ENCODE peak calls at places on chromosomes 13 and 19, in seven cellular contexts. G is A549; U is mucosa of descending colon; V is CD8-positive, alpha-beta memory T cell; Y is Peyer's patch; Z is astrocyte; M is thyroid gland. T is an unnamed sample.

GRCh38 chr13:23966691-23967615 is 69.7 kb upstream of the C1QTNF9B start:
- DNase-seq in U (peak; percentile 42), V (peak; percentile 50), G (no peak), M (no peak), Y (no peak), Z (no peak), T (peak; percentile 82)

GRCh38 chr19:28881616-28882015 is 331.3 kb downstream of the UQCRFS1 start:
- DNase-seq in G (no peak), Z (no peak), M (no peak), U (no peak), Y (no peak), V (no peak), T (no peak)

GRCh38 chr13:32323912-32324311 is 8.6 kb downstream of the BRCA2 start:
- DNase-seq in G (no peak), M (no peak), Y (no peak), V (no peak), U (no peak), Z (peak; percentile 77), T (no peak)

GRCh38 chr19:53394522-53394973 is 401 bp upstream of the ZNF765 start:
- DNase-seq in G (no peak), Z (peak; percentile 53), U (no peak), Y (no peak), M (peak; percentile 45), V (no peak), T (no peak)

GRCh38 chr13:28533049-28533436 is 38.1 kb upstream of the FLT1 start:
- DNase-seq in V (no peak), Z (no peak), G (no peak), M (no peak), U (no peak), Y (no peak), T (no peak)

GRCh38 chr13:27583645-27584044 is 36.7 kb downstream of the LNX2 start:
- DNase-seq in Y (no peak), G (no peak), M (no peak), U (no peak), Z (peak; percentile 17), V (peak; percentile 21), T (no peak)

GRCh38 chr19:13920940-13921744 is 15.1 kb downstream of the CC2D1A start:
- DNase-seq in G (peak; percentile 76), V (no peak), Y (no peak), M (no peak), Z (peak; percentile 41), U (no peak), T (no peak)

GRCh38 chr19:47239610-47240296 is 8.8 kb upstream of the BBC3 start:
- DNase-seq in G (no peak), M (peak; percentile 27), Y (peak; percentile 55), Z (peak; percentile 47), V (peak; percentile 71), U (peak; percentile 26), T (peak; percentile 65)

GRCh38 chr19:5150331-5150901 is 181.5 kb downstream of the KDM4B start:
- DNase-seq in U (no peak), V (no peak), G (no peak), Y (peak; percentile 42), M (no peak), Z (no peak), T (no peak)

GRCh38 chr13:105672911-105673310 is 862.6 kb downstream of the EFNB2 start:
- DNase-seq in M (no peak), U (no peak), G (no peak), V (no peak), Y (no peak), Z (no peak), T (no peak)

GRCh38 chr13:114054830-114055439 is 77.5 kb downstream of the RASA3 start:
- DNase-seq in Z (no peak), G (no peak), M (no peak), Y (no peak), U (no peak), V (no peak), T (no peak)

GRCh38 chr19:2944403-2944774 is 382 bp downstream of the ZNF77 start:
- DNase-seq in U (no peak), V (no peak), Z (no peak), G (no peak), Y (no peak), M (no peak), T (no peak)

GRCh38 chr13:59312776-59313175 is 851.0 kb downstream of the DIAPH3 start:
- DNase-seq in U (no peak), Z (no peak), V (no peak), M (no peak), G (no peak), Y (no peak), T (no peak)

GRCh38 chr19:2477141-2477710 is 1.3 kb downstream of the GADD45B start:
- DNase-seq in G (no peak), U (peak; percentile 66), M (peak; percentile 54), Z (no peak), Y (peak; percentile 79), V (no peak), T (no peak)

GRCh38 chr13:82634946-82635345 is 1247.3 kb downstream of the SLITRK1 start:
- DNase-seq in Y (no peak), V (no peak), M (no peak), Z (no peak), G (no peak), U (no peak), T (no peak)

GRCh38 chr19:31831421-31831820 is 482.2 kb upstream of the TSHZ3 start:
- DNase-seq in M (no peak), G (no peak), U (no peak), V (no peak), Y (no peak), Z (no peak), T (no peak)

DNA sequence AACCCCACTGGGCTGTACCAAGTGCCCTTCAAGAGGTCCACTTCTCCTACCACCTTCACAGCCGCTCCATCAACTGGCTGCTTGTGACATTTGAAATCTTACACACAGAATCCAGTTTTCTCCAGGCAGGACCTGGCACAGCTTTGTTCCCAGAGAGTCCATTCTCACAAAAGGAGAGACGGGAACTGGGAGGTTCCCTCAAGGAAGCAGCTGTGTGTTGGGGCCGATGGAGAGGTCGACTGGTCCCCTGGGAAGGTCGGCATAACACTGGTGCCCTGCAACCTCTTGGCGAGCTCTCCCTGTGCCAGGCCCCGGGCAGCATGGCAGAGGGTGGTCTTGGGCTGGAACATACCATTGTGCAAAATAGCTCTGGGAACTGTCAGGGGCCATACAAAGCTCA is 21.5 kb downstream of the ELL start:
- DNase-seq in G (no peak), U (no peak), Z (no peak), Y (no peak), M (no peak), V (no peak), T (no peak)
- H3K4me1 ChIP-seq in G (peaks cover 27% of the 10 kb centered on the region), U (peaks cover 64% of the 10 kb centered on the region), Z (peaks cover 17% of the 10 kb centered on the region), Y (peaks cover 98% of the 10 kb centered on the region), M (peaks cover 93% of the 10 kb centered on the region), V (peaks cover 97% of the 10 kb centered on the region), T (peaks cover 52% of the 10 kb centered on the region)

DNA sequence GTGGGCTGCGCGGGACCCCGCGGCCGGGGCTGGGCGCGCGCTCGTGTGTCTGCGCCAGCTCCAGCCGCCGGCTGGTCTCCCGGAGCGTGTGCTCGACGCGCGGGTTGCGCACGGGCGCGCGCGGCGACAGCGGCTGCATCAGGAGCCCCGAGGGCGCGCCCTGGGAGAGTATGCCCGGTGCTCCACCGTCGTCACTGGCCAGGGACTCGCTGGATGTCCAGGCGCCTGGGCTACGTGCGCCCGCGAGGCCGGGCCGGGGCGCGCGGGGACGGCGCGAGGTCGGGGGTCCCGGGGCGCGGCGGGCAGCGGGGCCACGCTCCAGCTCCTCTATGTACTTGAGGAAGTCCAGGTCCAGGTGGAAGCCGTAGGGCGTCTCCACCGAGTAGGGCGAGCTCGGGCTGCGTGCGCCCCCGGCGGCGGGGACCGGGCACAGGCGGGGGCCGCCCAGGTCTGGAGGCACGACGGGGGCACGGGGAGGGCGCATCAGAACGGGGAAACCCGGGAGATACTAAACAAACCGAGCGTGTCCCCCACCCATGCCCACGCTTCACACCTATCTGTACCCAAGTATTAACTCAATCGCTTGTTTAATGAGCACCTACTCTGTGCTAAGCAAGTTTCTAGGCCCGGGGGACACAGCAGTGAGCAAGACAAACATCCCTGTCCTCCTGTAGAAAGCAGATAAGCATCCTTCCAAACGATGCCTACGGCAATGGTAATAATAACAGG is 7.6 kb downstream of the KANK3 start:
- DNase-seq in V (no peak), U (no peak), G (peak; percentile 66), Z (no peak), M (no peak), Y (peak; percentile 58), T (no peak)
- H3K4me3 ChIP-seq in V (no peak overlapping the region), U (no peak overlapping the region), G (peak overlapping the region; percentile 56), Z (no peak overlapping the region), M (no peak overlapping the region), Y (peak overlapping the region; percentile 43), T (no peak overlapping the region)

DNA sequence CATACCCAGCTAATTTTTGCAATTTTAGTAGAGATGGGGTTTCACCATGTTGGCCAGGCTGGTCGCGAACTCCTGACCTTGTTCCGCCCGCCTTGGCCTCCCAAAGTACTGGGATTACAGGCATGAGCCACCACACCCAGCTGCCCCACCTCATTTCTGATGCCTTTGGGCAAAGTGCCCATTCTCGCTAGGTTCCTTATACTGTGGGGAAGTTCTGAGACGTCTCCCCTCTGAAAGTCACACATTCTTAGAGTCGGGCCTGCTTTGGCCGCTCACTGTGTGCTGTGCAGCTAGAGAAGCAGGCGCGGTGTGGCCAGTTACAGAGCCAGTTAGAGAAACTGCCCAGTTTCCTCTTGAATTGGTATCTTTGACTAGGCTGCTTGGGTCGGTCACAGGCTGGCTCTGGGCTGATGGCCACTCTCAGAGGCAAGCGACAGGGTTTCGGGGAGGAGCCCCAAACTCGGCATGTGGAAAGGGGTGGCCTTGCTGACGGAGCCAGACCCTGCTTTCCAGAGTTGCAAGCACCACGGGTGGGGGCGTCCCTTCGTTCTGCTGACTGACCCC is 18.0 kb downstream of the PRAM1 start:
- DNase-seq in V (no peak), U (peak; percentile 54), Z (no peak), M (no peak), G (no peak), Y (peak; percentile 39), T (no peak)
- H3K4me1 ChIP-seq in V (peaks cover 34% of the 10 kb centered on the region), U (no peaks in the 10 kb centered on the region), Z (no peaks in the 10 kb centered on the region), M (peaks cover 24% of the 10 kb centered on the region), G (no peaks in the 10 kb centered on the region), Y (no peaks in the 10 kb centered on the region), T (peaks cover 22% of the 10 kb centered on the region)

GRCh38 chr13:33870046-33870668 is 52.2 kb downstream of the RFC3 start:
- DNase-seq in Y (no peak), V (no peak), G (no peak), U (no peak), Z (no peak), M (no peak), T (no peak)
- H3K4me3 ChIP-seq in Y (no peak overlapping the region), V (no peak overlapping the region), G (no peak overlapping the region), U (no peak overlapping the region), Z (no peak overlapping the region), M (no peak overlapping the region), T (no peak overlapping the region)

DNA sequence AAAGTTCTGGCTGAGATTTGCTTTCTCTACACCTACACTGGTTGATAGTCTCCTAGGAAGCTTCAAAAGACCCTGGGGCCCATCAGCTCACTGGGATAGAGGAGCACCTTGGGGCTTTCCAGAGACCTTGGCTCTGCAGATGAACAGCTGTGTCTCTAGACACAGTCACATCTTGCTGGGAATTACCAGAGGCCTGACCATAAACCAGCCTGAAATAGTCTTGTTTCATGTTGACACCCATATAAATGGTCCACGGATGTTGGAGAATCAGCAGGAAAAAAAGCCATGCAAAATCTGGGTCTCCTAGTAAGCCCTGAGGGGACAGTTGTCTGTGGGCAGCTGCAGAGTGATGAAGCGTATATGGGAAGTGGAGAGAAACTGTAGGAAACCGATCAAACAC is 207.6 kb downstream of the DNAJC15 start:
- DNase-seq in M (no peak), Y (no peak), V (no peak), U (no peak), G (no peak), Z (peak; percentile 8), T (no peak)
- H3K4me1 ChIP-seq in M (no peaks in the 10 kb centered on the region), Y (no peaks in the 10 kb centered on the region), V (no peaks in the 10 kb centered on the region), U (no peaks in the 10 kb centered on the region), G (no peaks in the 10 kb centered on the region), Z (no peaks in the 10 kb centered on the region), T (no peaks in the 10 kb centered on the region)

T was measured in CD4-positive, CD25-positive, alpha-beta regulatory T cell.